ENCODE peak calls at places on chromosomes 11 and 22, in nine cellular contexts. W is endothelial cell, N is neural crest cell, S is upper lobe of right lung, Z is AG09319, G is fibroblast of mammary gland, A is choroid plexus epithelial cell, P is HCT116, L is mucosa of descending colon. T is an unnamed sample.

GRCh38 chr11:94183886-94184264 is 55.2 kb downstream of the PANX1 start:
- DNase-seq in W (peak; percentile 86), N (peak; percentile 69), S (peak; percentile 74), Z (no peak), G (peak; percentile 62), A (peak; percentile 86), P (peak; percentile 49), L (peak; percentile 82), T (no peak)

GRCh38 chr22:19810381-19811141 is 44.1 kb downstream of the GNB1L start:
- DNase-seq in W (peak; percentile 1), N (no peak), S (no peak), Z (no peak), G (peak; percentile 92), A (peak; percentile 76), P (no peak), L (no peak), T (no peak)

GRCh38 chr11:32136654-32137053 is 45.8 kb downstream of the RCN1 start:
- DNase-seq in W (no peak), N (no peak), S (no peak), Z (no peak), G (peak; percentile 14), A (no peak), P (no peak), L (no peak), T (no peak)

GRCh38 chr22:29519996-29520395 is 33.6 kb downstream of the THOC5 start:
- DNase-seq in W (no peak), N (no peak), S (no peak), Z (no peak), G (no peak), A (no peak), P (no peak), L (no peak), T (no peak)

GRCh38 chr11:66479741-66480115 is 506 bp upstream of the DPP3 start:
- DNase-seq in W (no peak), N (no peak), S (no peak), Z (no peak), G (no peak), A (no peak), P (no peak), L (no peak), T (no peak)

GRCh38 chr22:37932401-37932800 is 21.0 kb downstream of the C22orf23 start:
- DNase-seq in W (no peak), N (no peak), S (no peak), Z (no peak), G (no peak), A (no peak), P (no peak), L (no peak), T (no peak)

GRCh38 chr22:49883294-49883640 is 29.6 kb downstream of the ZBED4 start:
- DNase-seq in W (no peak), N (no peak), S (no peak), Z (no peak), G (peak; percentile 23), A (peak; percentile 49), P (no peak), L (no peak), T (no peak)

GRCh38 chr22:37747090-37747714 is 50.4 kb downstream of the TRIOBP start:
- DNase-seq in W (peak; percentile 67), N (no peak), S (no peak), Z (no peak), G (peak; percentile 71), A (peak; percentile 27), P (no peak), L (no peak), T (peak; percentile 57)

GRCh38 chr11:75389276-75389605 is 10.1 kb upstream of the RPS3 start:
- DNase-seq in W (no peak), N (no peak), S (peak; percentile 54), Z (no peak), G (peak; percentile 38), A (no peak), P (no peak), L (no peak), T (no peak)

GRCh38 chr11:11966826-11967668 is 41.4 kb downstream of the DKK3 start:
- DNase-seq in W (peak; percentile 83), N (peak; percentile 81), S (peak; percentile 85), Z (no peak), G (peak; percentile 37), A (peak; percentile 51), P (peak; percentile 49), L (peak; percentile 76), T (peak; percentile 52)
- TF ChIP-seq CTCF in W (peak; percentile 81), N (peak; percentile 76), S (peak; percentile 76), Z (peak; percentile 56), G (peak; percentile 69), A (peak; percentile 79), P (peak; percentile 89), L (peak; percentile 68), T (peak; percentile 86)

GRCh38 chr22:21593406-21594232 is 26.1 kb downstream of the UBE2L3 start:
- DNase-seq in W (peak; percentile 37), N (peak; percentile 11), S (no peak), Z (no peak), G (no peak), A (no peak), P (no peak), L (no peak), T (no peak)
- TF ChIP-seq CTCF in W (peak; percentile 43), N (peak; percentile 48), S (no peak), Z (no peak), G (peak; percentile 30), A (peak; percentile 55), P (peak; percentile 65), L (no peak), T (peak; percentile 70)

GRCh38 chr11:61486779-61487178 is 21.8 kb upstream of the LRRC10B start:
- DNase-seq in W (no peak), N (no peak), S (no peak), Z (no peak), G (no peak), A (no peak), P (no peak), L (no peak), T (no peak)

GRCh38 chr11:61488651-61489291 is 19.8 kb upstream of the LRRC10B start:
- DNase-seq in W (peak; percentile 37), N (peak; percentile 60), S (no peak), Z (no peak), G (peak; percentile 30), A (peak; percentile 38), P (no peak), L (peak; percentile 87), T (no peak)

GRCh38 chr11:61486004-61486615 is 22.4 kb upstream of the LRRC10B start:
- DNase-seq in W (no peak), N (no peak), S (no peak), Z (no peak), G (no peak), A (no peak), P (no peak), L (no peak), T (no peak)

GRCh38 chr11:61485080-61485479 is 23.5 kb upstream of the LRRC10B start:
- DNase-seq in W (no peak), N (no peak), S (no peak), Z (no peak), G (no peak), A (no peak), P (no peak), L (no peak), T (no peak)

DNA sequence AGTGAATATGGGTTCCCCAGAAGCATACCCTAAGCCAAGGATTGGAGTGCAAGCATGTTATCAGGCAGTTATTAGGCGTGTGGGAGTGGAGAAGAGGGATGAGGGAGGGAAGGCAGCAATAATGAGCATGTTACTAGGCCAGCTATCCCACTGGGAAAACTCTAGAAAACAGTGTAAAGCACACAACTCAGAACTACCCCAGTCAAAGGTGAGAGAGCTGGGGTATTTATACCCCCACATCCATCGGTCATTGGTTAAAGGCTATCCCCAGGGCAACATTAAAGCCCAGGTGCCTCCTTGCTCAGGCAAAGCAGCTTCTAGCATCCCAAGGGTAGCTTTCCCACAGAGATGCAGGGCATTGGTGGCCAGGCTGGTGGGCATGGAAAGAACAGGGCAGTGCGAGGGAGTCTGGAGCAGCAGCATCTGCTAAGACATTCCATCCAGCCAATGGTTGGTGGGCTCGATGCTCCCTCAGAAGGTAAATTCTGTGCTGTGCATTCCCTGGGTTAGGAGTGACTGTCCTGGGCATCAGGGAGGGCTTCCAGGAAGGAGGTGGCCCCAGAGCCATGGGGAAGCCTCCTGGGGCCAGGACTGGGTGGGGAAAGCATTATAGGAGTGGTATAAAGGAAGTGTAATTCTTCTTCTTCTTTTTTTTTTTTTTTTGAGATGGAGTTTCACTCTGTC is 21.1 kb upstream of the LRRC10B start:
- DNase-seq in W (no peak), N (no peak), S (no peak), Z (no peak), G (no peak), A (no peak), P (no peak), L (no peak), T (no peak)
- TF ChIP-seq CTCF in W (no peak), N (no peak), S (no peak), Z (no peak), G (no peak), A (no peak), P (no peak), L (no peak), T (no peak)

GRCh38 chr11:9120659-9121350 is 29.4 kb upstream of the SCUBE2 start:
- DNase-seq in W (peak; percentile 63), N (no peak), S (no peak), Z (no peak), G (no peak), A (no peak), P (peak; percentile 15), L (no peak), T (no peak)
- TF ChIP-seq CTCF in W (peak; percentile 35), N (peak; percentile 41), S (no peak), Z (no peak), G (peak; percentile 24), A (peak; percentile 38), P (peak; percentile 76), L (no peak), T (peak; percentile 30)

DNA sequence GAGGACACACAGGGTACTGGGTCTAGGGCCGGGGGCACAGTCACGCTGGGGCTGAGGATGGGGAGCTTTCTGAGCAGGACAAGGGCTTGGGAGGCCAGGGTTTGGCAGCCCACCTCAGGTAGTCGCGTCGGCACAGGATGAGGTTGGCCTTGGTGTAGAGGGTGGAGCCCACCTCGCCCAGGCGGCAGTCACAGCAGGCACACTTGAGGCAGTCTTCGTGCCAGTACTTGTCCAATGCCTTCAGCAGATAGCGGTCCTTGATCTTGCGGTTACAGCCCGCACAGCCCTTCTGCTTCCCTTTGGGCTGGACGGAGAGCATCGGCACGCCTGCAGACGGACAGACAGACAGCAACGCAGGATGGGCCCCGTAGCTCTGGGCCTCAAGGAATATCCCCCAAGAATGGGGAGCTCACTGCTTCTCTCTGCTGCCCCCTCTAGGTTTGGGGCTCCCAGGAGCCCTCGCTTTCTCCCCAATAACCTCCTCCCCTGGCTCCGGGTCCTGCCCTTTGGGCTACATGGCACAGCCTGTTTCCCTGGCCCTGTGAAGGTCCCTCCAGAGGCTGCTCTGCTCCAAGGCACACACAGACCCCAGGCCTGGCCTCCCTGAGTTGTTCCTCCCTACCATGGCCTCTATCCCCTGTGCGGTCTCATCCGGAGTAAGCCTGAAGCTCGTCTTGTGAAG is 33.4 kb downstream of the LMO1 start:
- DNase-seq in W (no peak), N (no peak), S (peak; percentile 56), Z (no peak), G (no peak), A (no peak), P (no peak), L (no peak), T (no peak)
- TF ChIP-seq CTCF in W (no peak), N (no peak), S (no peak), Z (no peak), G (no peak), A (peak; percentile 1), P (no peak), L (no peak), T (peak; percentile 25)